ENCODE peak calls at places on chromosome 1, in nine cellular contexts. F, V, J, N, P, I, E, O and M are unnamed samples.

GRCh38 chr1:206676499-206676898 is 8.2 kb upstream of the MAPKAPK2 start:
- DNase-seq in F (no peak), V (no peak), J (no peak), N (no peak), P (no peak), I (no peak), E (no peak), O (no peak), M (no peak)

GRCh38 chr1:203480525-203481084 is 5.0 kb downstream of the PRELP start:
- DNase-seq in F (peak; percentile 94), V (no peak), J (peak; percentile 79), N (peak; percentile 48), P (no peak), I (peak; percentile 71), E (no peak), O (no peak), M (peak; percentile 97)

GRCh38 chr1:67713071-67713806 is 28.2 kb downstream of the GADD45A start:
- DNase-seq in F (peak; percentile 78), V (no peak), J (peak; percentile 94), N (peak; percentile 88), P (no peak), I (no peak), E (no peak), O (no peak), M (peak; percentile 91)

GRCh38 chr1:224637510-224637909 is 21.4 kb downstream of the CNIH3 start:
- DNase-seq in F (no peak), V (no peak), J (peak; percentile 56), N (peak; percentile 78), P (no peak), I (no peak), E (no peak), O (no peak), M (peak; percentile 94)

GRCh38 chr1:46517932-46518498 is 28.4 kb downstream of the DMBX1 start:
- DNase-seq in F (no peak), V (no peak), J (peak; percentile 29), N (no peak), P (no peak), I (no peak), E (no peak), O (no peak), M (no peak)

GRCh38 chr1:43059640-43060574 is 101.2 kb upstream of the SLC2A1 start:
- DNase-seq in F (no peak), V (no peak), J (no peak), N (no peak), P (no peak), I (no peak), E (no peak), O (no peak), M (no peak)

GRCh38 chr1:86975993-86976392 is 61.6 kb downstream of the HS2ST1 start:
- DNase-seq in F (no peak), V (no peak), J (no peak), N (no peak), P (no peak), I (no peak), E (no peak), O (no peak), M (no peak)

GRCh38 chr1:27427329-27427728 is 34.9 kb downstream of the GPR3 start:
- DNase-seq in F (no peak), V (no peak), J (no peak), N (no peak), P (no peak), I (no peak), E (no peak), O (no peak), M (no peak)

GRCh38 chr1:29052100-29052499 is 71.6 kb downstream of the TMEM200B start:
- DNase-seq in F (no peak), V (no peak), J (no peak), N (no peak), P (no peak), I (no peak), E (no peak), O (no peak), M (no peak)